ENCODE peak calls at places on chromosomes 13 and 19, in five cellular contexts. One of them, this sample, is unnamed.

GRCh38 chr13:73984949-73985691 is 149.1 kb downstream of the KLF12 start:
- DNase-seq in NAMALWA: no peak
- DNase-seq in glutamatergic neuron: no peak
- DNase-seq in pons: no peak
- DNase-seq in GDM1: no peak
- DNase-seq in this sample: no peak

GRCh38 chr19:16386619-16387240 is 62.1 kb downstream of the KLF2 start:
- DNase-seq in NAMALWA: peak
- DNase-seq in glutamatergic neuron: peak
- DNase-seq in pons: peak
- DNase-seq in GDM1: peak
- DNase-seq in this sample: peak

GRCh38 chr13:21006141-21007005 is 55.0 kb downstream of the LATS2 start:
- DNase-seq in NAMALWA: no peak
- DNase-seq in glutamatergic neuron: no peak
- DNase-seq in pons: no peak
- DNase-seq in GDM1: no peak
- DNase-seq in this sample: no peak

GRCh38 chr19:3857449-3858003 is 11.3 kb downstream of the ZFR2 start:
- DNase-seq in NAMALWA: peak
- DNase-seq in glutamatergic neuron: no peak
- DNase-seq in pons: no peak
- DNase-seq in GDM1: no peak
- DNase-seq in this sample: no peak

GRCh38 chr13:99280166-99280565 is 22.0 kb upstream of the GPR18 start:
- DNase-seq in NAMALWA: no peak
- DNase-seq in glutamatergic neuron: no peak
- DNase-seq in pons: no peak
- DNase-seq in GDM1: no peak
- DNase-seq in this sample: no peak

GRCh38 chr13:102443234-102443633 is 41.4 kb upstream of the FGF14 start:
- DNase-seq in NAMALWA: no peak
- DNase-seq in glutamatergic neuron: no peak
- DNase-seq in pons: no peak
- DNase-seq in GDM1: no peak
- DNase-seq in this sample: no peak

GRCh38 chr13:36839281-36839680 is 20.3 kb downstream of the RFXAP start:
- DNase-seq in NAMALWA: no peak
- DNase-seq in glutamatergic neuron: no peak
- DNase-seq in pons: no peak
- DNase-seq in GDM1: no peak
- DNase-seq in this sample: no peak

GRCh38 chr13:102035969-102036368 is 365.9 kb downstream of the FGF14 start:
- DNase-seq in NAMALWA: no peak
- DNase-seq in glutamatergic neuron: no peak
- DNase-seq in pons: no peak
- DNase-seq in GDM1: no peak
- DNase-seq in this sample: no peak

GRCh38 chr13:90868321-90868920 is 479.1 kb upstream of the MIR17HG start:
- DNase-seq in NAMALWA: peak
- DNase-seq in glutamatergic neuron: peak
- DNase-seq in pons: peak
- DNase-seq in GDM1: no peak
- DNase-seq in this sample: no peak

GRCh38 chr13:104057851-104058250 is 991.6 kb upstream of the SLC10A2 start:
- DNase-seq in NAMALWA: no peak
- DNase-seq in glutamatergic neuron: no peak
- DNase-seq in pons: no peak
- DNase-seq in GDM1: no peak
- DNase-seq in this sample: no peak